ENCODE peak calls at places on chromosomes 4 and X, in five cellular contexts. One of them, this sample, is unnamed.
A peak's percentile ranks its signal among the peaks of the same experiment; 100 is the strongest.

GRCh38 chrX:20712811-20713210 is 446.1 kb upstream of the RPS6KA3 start:
- DNase-seq in Karpas-422: no peak
- DNase-seq in ovary: no peak
- DNase-seq in HCT116: no peak
- DNase-seq in GM12864: no peak
- DNase-seq in this sample: no peak

GRCh38 chr4:41307633-41308032 is 50.9 kb downstream of the UCHL1 start:
- DNase-seq in Karpas-422: no peak
- DNase-seq in ovary: no peak
- DNase-seq in HCT116: no peak
- DNase-seq in GM12864: no peak
- DNase-seq in this sample: no peak

GRCh38 chr4:114036864-114037263 is 57.4 kb upstream of the ARSJ start:
- DNase-seq in Karpas-422: no peak
- DNase-seq in ovary: no peak
- DNase-seq in HCT116: no peak
- DNase-seq in GM12864: no peak
- DNase-seq in this sample: no peak

GRCh38 chr4:187362937-187363336 is 632.6 kb upstream of the ZFP42 start:
- DNase-seq in Karpas-422: no peak
- DNase-seq in ovary: no peak
- DNase-seq in HCT116: no peak
- DNase-seq in GM12864: no peak
- DNase-seq in this sample: no peak

GRCh38 chrX:39859991-39860861 is 237.5 kb downstream of the BCOR start:
- DNase-seq in Karpas-422: peak; percentile 41
- DNase-seq in ovary: peak; percentile 39
- DNase-seq in HCT116: peak; percentile 27
- DNase-seq in GM12864: peak; percentile 79
- DNase-seq in this sample: no peak

GRCh38 chrX:107674480-107675364 is 46.4 kb downstream of the PRPS1 start:
- DNase-seq in Karpas-422: peak; percentile 70
- DNase-seq in ovary: peak; percentile 58
- DNase-seq in HCT116: no peak
- DNase-seq in GM12864: no peak
- DNase-seq in this sample: no peak

GRCh38 chr4:46946914-46947313 is 37.9 kb upstream of the COX7B2 start:
- DNase-seq in Karpas-422: no peak
- DNase-seq in ovary: no peak
- DNase-seq in HCT116: no peak
- DNase-seq in GM12864: no peak
- DNase-seq in this sample: no peak

GRCh38 chr4:131427000-131427399 is 1722.1 kb upstream of the PCDH10 start:
- DNase-seq in Karpas-422: no peak
- DNase-seq in ovary: no peak
- DNase-seq in HCT116: no peak
- DNase-seq in GM12864: no peak
- DNase-seq in this sample: no peak

GRCh38 chr4:163591614-163592020 is 97.1 kb downstream of the TMA16 start:
- DNase-seq in Karpas-422: peak; percentile 94
- DNase-seq in ovary: no peak
- DNase-seq in HCT116: no peak
- DNase-seq in GM12864: peak; percentile 67
- DNase-seq in this sample: no peak

GRCh38 chr4:37977471-37978452 is 17.6 kb downstream of the PTTG2 start:
- DNase-seq in Karpas-422: peak; percentile 68
- DNase-seq in ovary: peak; percentile 63
- DNase-seq in HCT116: peak; percentile 26
- DNase-seq in GM12864: no peak
- DNase-seq in this sample: peak; percentile 67

GRCh38 chr4:58749206-58749605 is 1639.0 kb upstream of the IGFBP7 start:
- DNase-seq in Karpas-422: no peak
- DNase-seq in ovary: no peak
- DNase-seq in HCT116: no peak
- DNase-seq in GM12864: no peak
- DNase-seq in this sample: no peak

GRCh38 chrX:42519666-42520231 is 258.2 kb downstream of the PPP1R2C start:
- DNase-seq in Karpas-422: no peak
- DNase-seq in ovary: no peak
- DNase-seq in HCT116: no peak
- DNase-seq in GM12864: no peak
- DNase-seq in this sample: no peak

GRCh38 chr4:3111461-3111860 is 37.0 kb downstream of the HTT start:
- DNase-seq in Karpas-422: peak; percentile 14
- DNase-seq in ovary: no peak
- DNase-seq in HCT116: no peak
- DNase-seq in GM12864: no peak
- DNase-seq in this sample: no peak

GRCh38 chrX:103215768-103216085 is 819 bp downstream of the BEX4 start:
- DNase-seq in Karpas-422: no peak
- DNase-seq in ovary: no peak
- DNase-seq in HCT116: no peak
- DNase-seq in GM12864: no peak
- DNase-seq in this sample: no peak

GRCh38 chr4:163762756-163763155 is 268.3 kb downstream of the TMA16 start:
- DNase-seq in Karpas-422: no peak
- DNase-seq in ovary: no peak
- DNase-seq in HCT116: no peak
- DNase-seq in GM12864: no peak
- DNase-seq in this sample: no peak

GRCh38 chrX:2317527-2318055 is 183.2 kb downstream of the DHRSX start:
- DNase-seq in Karpas-422: no peak
- DNase-seq in ovary: no peak
- DNase-seq in HCT116: no peak
- DNase-seq in GM12864: no peak
- DNase-seq in this sample: no peak

GRCh38 chr4:30818541-30818940 is 98.4 kb downstream of the PCDH7 start:
- DNase-seq in Karpas-422: no peak
- DNase-seq in ovary: no peak
- DNase-seq in HCT116: no peak
- DNase-seq in GM12864: no peak
- DNase-seq in this sample: no peak

GRCh38 chr4:39970559-39971270 is 7.0 kb downstream of the PDS5A start:
- DNase-seq in Karpas-422: no peak
- DNase-seq in ovary: peak; percentile 52
- DNase-seq in HCT116: peak; percentile 36
- DNase-seq in GM12864: peak; percentile 63
- DNase-seq in this sample: no peak

GRCh38 chrX:49901068-49901467 is 21.3 kb upstream of the CLCN5 start:
- DNase-seq in Karpas-422: no peak
- DNase-seq in ovary: no peak
- DNase-seq in HCT116: no peak
- DNase-seq in GM12864: no peak
- DNase-seq in this sample: no peak

GRCh38 chr4:53068755-53069154 is 206.6 kb downstream of the RASL11B start:
- DNase-seq in Karpas-422: no peak
- DNase-seq in ovary: no peak
- DNase-seq in HCT116: no peak
- DNase-seq in GM12864: no peak
- DNase-seq in this sample: no peak

GRCh38 chrX:136850441-136851175 is 29.9 kb downstream of the RBMX start:
- DNase-seq in Karpas-422: peak; percentile 34
- DNase-seq in ovary: no peak
- DNase-seq in HCT116: no peak
- DNase-seq in GM12864: no peak
- DNase-seq in this sample: no peak

GRCh38 chrX:108307408-108308085 is 130.7 kb downstream of the COL4A6 start:
- DNase-seq in Karpas-422: no peak
- DNase-seq in ovary: no peak
- DNase-seq in HCT116: no peak
- DNase-seq in GM12864: no peak
- DNase-seq in this sample: no peak

GRCh38 chr4:124468360-124468759 is 244.2 kb downstream of the ANKRD50 start:
- DNase-seq in Karpas-422: no peak
- DNase-seq in ovary: no peak
- DNase-seq in HCT116: no peak
- DNase-seq in GM12864: no peak
- DNase-seq in this sample: no peak

GRCh38 chr4:94420356-94420755 is 31.4 kb upstream of the PDLIM5 start:
- DNase-seq in Karpas-422: no peak
- DNase-seq in ovary: no peak
- DNase-seq in HCT116: no peak
- DNase-seq in GM12864: no peak
- DNase-seq in this sample: no peak

DNA sequence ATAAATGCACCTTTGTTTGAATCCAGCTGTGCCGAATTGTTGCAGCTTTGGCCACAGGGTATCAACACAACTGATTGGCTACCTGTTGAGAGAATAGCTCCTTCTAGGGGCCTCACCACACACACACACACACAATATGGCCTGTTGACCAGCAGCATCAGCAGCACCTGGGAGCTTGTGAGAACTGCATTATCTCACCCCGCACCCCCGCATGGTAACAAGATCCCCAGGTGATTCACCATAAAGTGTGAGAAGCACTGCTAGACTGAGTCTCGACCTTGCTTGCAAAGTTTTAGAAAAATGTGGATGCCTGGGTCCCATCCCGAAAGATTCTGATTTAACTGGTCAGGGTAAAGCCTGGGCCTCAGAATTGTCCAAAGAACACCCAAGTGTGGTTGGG is 176.9 kb upstream of the PRPS2 start:
- DNase-seq in Karpas-422: no peak
- DNase-seq in ovary: no peak
- DNase-seq in HCT116: no peak
- DNase-seq in GM12864: no peak
- DNase-seq in this sample: no peak
- H3K4me3 ChIP-seq in Karpas-422: no peak overlapping the region
- H3K4me3 ChIP-seq in ovary: no peak overlapping the region
- H3K4me3 ChIP-seq in HCT116: no peak overlapping the region
- H3K4me3 ChIP-seq in GM12864: no peak overlapping the region
- H3K4me3 ChIP-seq in this sample: no peak overlapping the region

DNA sequence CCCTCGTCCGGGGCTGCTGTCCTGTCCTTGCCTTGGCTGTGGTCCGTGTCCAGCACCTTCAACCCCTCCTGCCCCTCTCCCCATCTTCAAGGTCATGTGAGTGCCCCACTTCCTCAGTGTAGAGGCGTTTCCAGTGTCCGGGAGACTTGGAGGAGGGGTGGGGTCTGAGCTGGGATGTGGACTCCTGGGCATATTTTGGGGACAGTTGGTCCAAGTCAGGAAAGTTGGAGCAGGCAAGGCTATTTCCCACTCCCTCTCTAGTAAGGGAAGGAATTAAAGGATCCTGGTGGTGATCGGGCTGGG is 3.0 kb downstream of the PCGF3 start:
- DNase-seq in Karpas-422: no peak
- DNase-seq in ovary: no peak
- DNase-seq in HCT116: no peak
- DNase-seq in GM12864: no peak
- DNase-seq in this sample: no peak
- H3K4me3 ChIP-seq in Karpas-422: no peak overlapping the region
- H3K4me3 ChIP-seq in ovary: no peak overlapping the region
- H3K4me3 ChIP-seq in HCT116: no peak overlapping the region
- H3K4me3 ChIP-seq in GM12864: no peak overlapping the region
- H3K4me3 ChIP-seq in this sample: no peak overlapping the region

GRCh38 chr4:146640459-146641061 is 1.9 kb downstream of the POU4F2 start:
- DNase-seq in Karpas-422: no peak
- DNase-seq in ovary: no peak
- DNase-seq in HCT116: no peak
- DNase-seq in GM12864: no peak
- DNase-seq in this sample: no peak

GRCh38 chr4:146637853-146638800 is 566 bp upstream of the POU4F2 start:
- DNase-seq in Karpas-422: no peak
- DNase-seq in ovary: no peak
- DNase-seq in HCT116: no peak
- DNase-seq in GM12864: no peak
- DNase-seq in this sample: no peak

GRCh38 chr4:146639414-146639814 is 721 bp downstream of the POU4F2 start:
- DNase-seq in Karpas-422: no peak
- DNase-seq in ovary: no peak
- DNase-seq in HCT116: no peak
- DNase-seq in GM12864: no peak
- DNase-seq in this sample: no peak

GRCh38 chr4:146640021-146640425 is 1.3 kb downstream of the POU4F2 start:
- DNase-seq in Karpas-422: no peak
- DNase-seq in ovary: no peak
- DNase-seq in HCT116: no peak
- DNase-seq in GM12864: no peak
- DNase-seq in this sample: no peak

DNA sequence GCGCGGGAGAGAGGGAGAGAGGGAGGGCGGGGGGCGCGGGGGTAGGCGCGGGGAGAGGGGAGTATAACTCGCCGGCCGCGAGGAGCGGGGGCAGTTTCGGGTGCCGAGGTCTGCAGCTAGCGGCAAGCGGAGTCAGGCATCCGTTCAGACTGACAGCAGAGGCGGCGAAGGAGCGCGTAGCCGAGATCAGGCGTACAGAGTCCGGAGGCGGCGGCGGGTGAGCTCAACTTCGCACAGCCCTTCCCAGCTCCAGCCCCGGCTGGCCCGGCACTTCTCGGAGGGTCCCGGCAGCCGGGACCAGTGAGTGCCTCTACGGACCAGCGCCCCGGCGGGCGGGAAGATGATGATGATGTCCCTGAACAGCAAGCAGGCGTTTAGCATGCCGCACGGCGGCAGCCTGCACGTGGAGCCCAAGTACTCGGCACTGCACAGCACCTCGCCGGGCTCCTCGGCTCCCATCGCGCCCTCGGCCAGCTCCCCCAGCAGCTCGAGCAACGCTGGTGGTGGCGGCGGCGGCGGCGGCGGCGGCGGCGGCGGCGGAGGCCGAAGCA is at the start of gene POU4F2:
- DNase-seq in Karpas-422: no peak
- DNase-seq in ovary: no peak
- DNase-seq in HCT116: no peak
- DNase-seq in GM12864: no peak
- DNase-seq in this sample: no peak
- H3K4me3 ChIP-seq in Karpas-422: no peak within 1 kb of the TSS
- H3K4me3 ChIP-seq in ovary: no peak within 1 kb of the TSS
- H3K4me3 ChIP-seq in HCT116: no peak within 1 kb of the TSS
- H3K4me3 ChIP-seq in GM12864: no peak within 1 kb of the TSS
- H3K4me3 ChIP-seq in this sample: no peak within 1 kb of the TSS

DNA sequence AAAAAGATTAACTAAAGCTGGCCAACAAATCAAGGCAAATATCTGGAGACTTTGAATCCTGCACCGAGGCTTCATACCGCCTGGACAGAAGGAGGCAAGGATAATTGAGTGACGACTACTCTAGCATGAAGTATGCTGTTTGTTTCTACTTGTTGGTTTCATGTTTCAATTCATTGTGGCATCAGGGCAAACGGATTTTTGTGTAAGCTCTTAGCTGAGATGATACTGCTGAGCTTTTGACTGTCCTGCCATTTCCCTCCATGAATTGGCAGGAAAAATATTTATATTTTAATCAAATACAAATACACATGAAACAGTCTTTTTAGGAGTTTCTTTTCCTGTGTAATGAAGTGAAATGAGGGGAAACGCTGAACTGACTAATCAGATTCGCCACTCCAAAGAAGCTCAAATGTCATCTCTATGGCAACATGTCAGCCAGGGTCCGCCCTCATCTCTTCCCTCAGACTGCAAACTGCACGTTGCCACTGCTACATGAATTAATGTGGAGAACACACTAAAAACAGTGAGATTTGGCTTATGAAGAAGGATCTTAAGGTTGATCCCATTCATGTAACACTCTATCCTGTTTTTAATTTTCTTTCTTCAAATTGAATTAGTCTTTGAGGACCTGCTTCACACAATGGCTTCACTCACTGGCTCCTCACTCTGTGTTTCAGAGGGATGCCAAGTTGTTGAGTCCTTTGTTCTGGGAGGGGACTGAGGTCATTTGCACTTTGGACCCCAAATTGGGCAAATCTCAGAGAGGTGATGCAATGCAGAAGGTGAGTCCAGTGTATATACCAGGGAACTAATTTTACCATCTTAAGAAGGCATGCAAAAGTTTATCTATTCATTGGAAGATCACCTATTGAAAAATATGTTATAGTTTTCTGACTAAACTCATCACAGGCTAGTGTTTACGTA is 149.6 kb upstream of the MID1 start:
- DNase-seq in Karpas-422: no peak
- DNase-seq in ovary: no peak
- DNase-seq in HCT116: no peak
- DNase-seq in GM12864: no peak
- DNase-seq in this sample: no peak
- H3K4me3 ChIP-seq in Karpas-422: no peak overlapping the region
- H3K4me3 ChIP-seq in ovary: no peak overlapping the region
- H3K4me3 ChIP-seq in HCT116: no peak overlapping the region
- H3K4me3 ChIP-seq in GM12864: no peak overlapping the region
- H3K4me3 ChIP-seq in this sample: no peak overlapping the region

This sample was measured in CD8-positive, alpha-beta memory T cell.